ENCODE peak calls at places on chromosomes 12 and 14, in four cellular contexts. B is MM.1S, P is stomach, I is right cardiac atrium. R is an unnamed sample. For H3K4me1, the result is how much of the 10 kb centered on the place peaks cover.

GRCh38 chr12:9870311-9870866 is 1.2 kb upstream of the CLEC2B start:
- DNase-seq in I (no peak), P (no peak), B (no peak), R (no peak)

GRCh38 chr12:122473543-122474323 is 27.0 kb downstream of the ZCCHC8 start:
- DNase-seq in P (peak), B (no peak), I (no peak), R (no peak)

GRCh38 chr12:63206908-63207307 is 55.9 kb upstream of the AVPR1A start:
- DNase-seq in I (peak), B (no peak), P (no peak), R (no peak)

GRCh38 chr14:95662376-95663186 is 23.6 kb upstream of the TCL1B start:
- DNase-seq in P (no peak), B (peak), I (no peak), R (no peak)

GRCh38 chr14:79369359-79370332 is 841.7 kb downstream of the DIO2 start:
- DNase-seq in P (no peak), B (no peak), I (no peak), R (peak)

GRCh38 chr12:30965613-30965985 is 39.1 kb downstream of the TSPAN11 start:
- DNase-seq in B (no peak), P (peak), I (no peak), R (no peak)

GRCh38 chr12:71958056-71958455 is 19.4 kb downstream of the TPH2 start:
- DNase-seq in P (no peak), B (no peak), I (no peak), R (no peak)

GRCh38 chr12:105226219-105226618 is 9.8 kb downstream of the APPL2 start:
- DNase-seq in I (peak), P (peak), B (peak), R (peak)

GRCh38 chr12:132711169-132711843 is 664 bp downstream of the PGAM5 start:
- DNase-seq in P (peak), I (no peak), B (no peak), R (no peak)

GRCh38 chr14:69613312-69614073 is 2.1 kb downstream of the SUSD6 start:
- DNase-seq in P (no peak), B (no peak), I (no peak), R (no peak)

GRCh38 chr14:69616408-69616773 is 5.0 kb downstream of the SUSD6 start:
- DNase-seq in B (no peak), I (no peak), P (no peak), R (no peak)

GRCh38 chr14:69612759-69613145 is 1.4 kb downstream of the SUSD6 start:
- DNase-seq in I (no peak), P (no peak), B (no peak), R (no peak)

GRCh38 chr14:69615471-69616407 is 4.3 kb downstream of the SUSD6 start:
- DNase-seq in P (peak), I (peak), B (peak), R (peak)

GRCh38 chr14:69614592-69614991 is 3.2 kb downstream of the SUSD6 start:
- DNase-seq in P (no peak), I (no peak), B (no peak), R (no peak)
- H3K4me1 ChIP-seq in P (half or more), I (under half), B (under half), R (half or more)

GRCh38 chr12:52903855-52904508 is 894 bp downstream of the KRT8 start:
- DNase-seq in I (peak), P (peak), B (no peak), R (no peak)
- H3K4me1 ChIP-seq in I (under half), P (under half), B (under half), R (under half)

GRCh38 chr14:46053221-46053620 is 598.4 kb downstream of the RPL10L start:
- DNase-seq in B (no peak), P (no peak), I (no peak), R (no peak)

GRCh38 chr14:46051801-46052200 is 599.8 kb downstream of the RPL10L start:
- DNase-seq in P (no peak), I (no peak), B (no peak), R (no peak)

GRCh38 chr14:46048127-46048526 is 603.5 kb downstream of the RPL10L start:
- DNase-seq in I (no peak), P (peak), B (no peak), R (no peak)
- H3K4me1 ChIP-seq in I (under half), P (under half), B (under half), R (under half)

DNA sequence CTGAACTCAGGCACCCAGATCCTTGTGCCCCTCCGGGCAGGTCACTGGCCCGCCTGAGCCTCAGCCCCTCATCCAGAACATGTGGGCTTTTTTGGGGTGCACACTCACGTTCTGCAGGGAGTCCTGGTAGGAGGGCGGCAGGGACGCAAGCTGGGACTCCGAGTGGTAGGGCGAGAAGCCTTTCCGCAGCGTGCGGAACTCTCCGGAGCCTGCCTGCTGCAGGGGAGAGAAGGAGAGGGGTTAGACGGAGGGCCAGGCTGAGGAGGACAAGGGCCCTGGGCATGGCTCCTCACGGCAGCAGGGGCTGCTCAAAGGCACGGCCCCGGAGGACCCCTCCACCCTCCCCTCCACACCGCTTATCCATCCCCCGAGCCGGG is 40.8 kb downstream of the CCNK start:
- DNase-seq in P (no peak), I (peak), B (no peak), R (peak)
- H3K4me1 ChIP-seq in P (under half), I (under half), B (under half), R (under half)

GRCh38 chr14:24849471-24849870 is 200.5 kb downstream of the STXBP6 start:
- DNase-seq in B (no peak), P (no peak), I (no peak), R (no peak)
- H3K4me1 ChIP-seq in B (under half), P (under half), I (under half), R (under half)

DNA sequence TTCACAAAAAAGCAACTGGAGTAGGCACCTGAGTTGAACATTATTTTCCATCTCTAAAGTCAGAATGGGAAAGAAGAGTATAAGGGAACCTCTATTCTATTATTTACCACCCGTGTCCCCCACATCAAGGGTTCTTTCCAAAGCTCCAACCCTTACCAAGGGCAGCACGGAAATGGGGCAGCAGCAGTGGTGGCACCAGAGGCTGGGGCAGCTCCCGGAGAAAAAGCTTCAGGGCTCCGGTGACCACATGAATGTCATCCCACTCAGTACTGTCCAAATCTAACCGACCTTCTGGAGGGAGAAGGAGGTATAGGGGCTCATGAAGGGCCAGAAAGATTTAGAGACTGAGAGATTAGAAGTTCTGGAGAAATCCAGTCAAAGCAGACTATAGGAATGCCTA is 5.8 kb downstream of the ARHGAP9 start:
- DNase-seq in P (no peak), B (no peak), I (no peak), R (no peak)
- H3K4me1 ChIP-seq in P (under half), B (under half), I (under half), R (under half)

R was measured in sigmoid colon.